ENCODE peak calls at places on chromosomes 12 and 14, in ten cellular contexts. Q is keratinocyte; J is lower lobe of right lung; N is CD4-positive, CD25-positive, alpha-beta regulatory T cell; Y is transverse colon; X is effector memory CD4-positive, alpha-beta T cell; T is mammary epithelial cell; C is PC-3; R is iPS DF 6.9; A is heart right ventricle. O is an unnamed sample.

GRCh38 chr14:36271939-36272907 is 48.2 kb downstream of the MBIP start:
- DNase-seq in X (no peak), T (peak; percentile 52), Q (no peak), N (peak; percentile 18), Y (peak; percentile 15), R (no peak), C (no peak), J (peak; percentile 50), A (no peak), O (no peak)

GRCh38 chr12:95790025-95790911 is at the start of gene NTN4:
- DNase-seq in T (peak; percentile 54), J (peak; percentile 65), A (peak; percentile 42), R (no peak), X (no peak), C (peak; percentile 60), Q (no peak), Y (peak; percentile 64), N (no peak), O (no peak)

GRCh38 chr12:57046392-57046791 is 3.5 kb downstream of the MYO1A start:
- DNase-seq in R (no peak), J (no peak), T (no peak), Q (no peak), C (no peak), A (no peak), Y (no peak), X (no peak), N (no peak), O (no peak)

GRCh38 chr12:71938728-71939385 is at the start of gene TPH2:
- DNase-seq in X (no peak), A (peak; percentile 36), C (peak; percentile 78), T (peak; percentile 34), N (peak; percentile 53), R (peak; percentile 89), J (peak; percentile 56), Q (no peak), Y (peak; percentile 9), O (no peak)

GRCh38 chr12:71589478-71589881 is 74.2 kb downstream of the ZFC3H1 start:
- DNase-seq in Q (no peak), J (no peak), T (no peak), A (no peak), C (no peak), R (no peak), N (no peak), Y (no peak), X (no peak), O (no peak)

GRCh38 chr12:51186465-51186864 is 13.5 kb upstream of the TFCP2 start:
- DNase-seq in C (no peak), T (no peak), Q (no peak), R (no peak), J (no peak), N (no peak), Y (no peak), X (no peak), A (no peak), O (no peak)

GRCh38 chr14:20031058-20031457 is 4.8 kb downstream of the OR4K13 start:
- DNase-seq in R (no peak), T (no peak), Q (no peak), Y (no peak), N (no peak), X (no peak), C (no peak), J (no peak), A (no peak), O (no peak)

GRCh38 chr14:60339571-60339970 is 90.5 kb downstream of the PPM1A start:
- DNase-seq in N (no peak), T (no peak), Y (no peak), A (no peak), X (no peak), J (no peak), C (peak; percentile 59), R (no peak), Q (no peak), O (no peak)

GRCh38 chr12:38162708-38163441 is 153.7 kb upstream of the ALG10B start:
- DNase-seq in J (no peak), Y (no peak), X (no peak), C (no peak), R (no peak), N (no peak), T (no peak), A (no peak), Q (no peak), O (no peak)

GRCh38 chr12:337039-337438 is 52.1 kb downstream of the KDM5A start:
- DNase-seq in Y (no peak), J (no peak), A (no peak), C (no peak), Q (no peak), X (no peak), R (no peak), T (no peak), N (no peak), O (no peak)

GRCh38 chr12:24679135-24679534 is 269.8 kb downstream of the BCAT1 start:
- DNase-seq in C (no peak), T (no peak), X (no peak), R (no peak), A (no peak), Y (no peak), Q (no peak), N (no peak), J (no peak), O (no peak)

GRCh38 chr12:130070017-130070653 is 92.1 kb upstream of the FZD10 start:
- DNase-seq in T (no peak), Q (no peak), A (peak; percentile 39), X (no peak), Y (no peak), N (no peak), J (no peak), C (no peak), R (no peak), O (no peak)

GRCh38 chr14:77979171-77979570 is 179.3 kb downstream of the ADCK1 start:
- DNase-seq in N (no peak), C (no peak), Q (no peak), J (no peak), A (no peak), T (no peak), R (no peak), Y (no peak), X (no peak), O (no peak)

GRCh38 chr14:98923596-98923995 is 348.4 kb downstream of the BCL11B start:
- DNase-seq in Y (no peak), C (no peak), R (no peak), Q (no peak), T (no peak), N (no peak), X (no peak), A (no peak), J (no peak), O (no peak)

GRCh38 chr12:13243516-13244070 is 47.1 kb downstream of the EMP1 start:
- DNase-seq in Y (no peak), A (no peak), J (no peak), N (no peak), T (peak; percentile 44), C (no peak), Q (no peak), R (no peak), X (no peak), O (no peak)

GRCh38 chr14:62626416-62626815 is 418.8 kb downstream of the KCNH5 start:
- DNase-seq in J (no peak), Y (no peak), Q (no peak), T (no peak), R (no peak), N (no peak), C (no peak), A (no peak), X (no peak), O (no peak)

GRCh38 chr12:15050664-15051063 is 77.8 kb downstream of the PDE6H start:
- DNase-seq in C (no peak), Y (no peak), X (no peak), R (no peak), Q (no peak), N (peak; percentile 32), T (peak; percentile 40), A (no peak), J (no peak), O (no peak)

GRCh38 chr14:105912641-105913180 is 386.3 kb downstream of the TMEM121 start:
- DNase-seq in T (no peak), N (no peak), J (peak; percentile 14), X (no peak), Q (no peak), Y (no peak), C (no peak), R (no peak), A (no peak), O (no peak)

GRCh38 chr12:44689587-44689986 is 186.5 kb downstream of the NELL2 start:
- DNase-seq in N (no peak), X (no peak), A (no peak), T (no peak), C (no peak), J (no peak), Q (no peak), R (no peak), Y (no peak), O (no peak)

GRCh38 chr12:59403259-59403932 is 192.4 kb upstream of the SLC16A7 start:
- DNase-seq in T (peak; percentile 42), N (peak; percentile 61), R (peak; percentile 41), Q (no peak), Y (peak; percentile 21), X (peak; percentile 11), A (peak; percentile 41), J (no peak), C (peak; percentile 77), O (peak; percentile 28)
- H3K4me3 ChIP-seq in T (no peak overlapping the region), N (no peak overlapping the region), R (no peak overlapping the region), Q (no peak overlapping the region), Y (no peak overlapping the region), X (no peak overlapping the region), A (no peak overlapping the region), J (no peak overlapping the region), C (peak overlapping the region; percentile 41), O (no peak overlapping the region)

DNA sequence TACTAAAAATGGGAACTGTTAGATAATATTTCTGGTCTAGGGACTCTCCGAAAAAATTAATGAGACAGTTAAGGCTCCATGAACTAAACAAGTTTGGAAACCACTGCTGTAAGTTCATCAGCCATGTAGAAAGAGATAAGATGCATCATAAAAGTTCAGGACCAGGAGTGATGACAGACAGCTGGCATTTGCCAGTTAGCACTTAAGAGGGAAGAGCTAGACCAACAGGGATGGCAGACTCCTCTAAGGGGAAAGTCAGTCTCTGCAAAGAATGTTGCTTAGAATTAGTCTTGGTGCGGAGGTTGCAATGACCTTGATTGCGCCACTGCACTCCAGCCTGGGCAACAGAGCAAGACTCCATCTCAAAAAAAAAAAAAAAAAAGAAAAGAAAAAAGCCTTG is 129.4 kb downstream of the SYNE2 start:
- DNase-seq in Y (no peak), Q (no peak), A (no peak), N (no peak), R (no peak), J (no peak), X (no peak), T (no peak), C (no peak), O (no peak)
- H3K36me3 ChIP-seq in Y (no peaks in the 10 kb centered on the region), Q (no peaks in the 10 kb centered on the region), A (peaks cover 84% of the 10 kb centered on the region), N (peaks cover 78% of the 10 kb centered on the region), R (no peaks in the 10 kb centered on the region), J (peaks cover 29% of the 10 kb centered on the region), X (peaks cover 44% of the 10 kb centered on the region), T (peaks cover 5% of the 10 kb centered on the region), C (no peaks in the 10 kb centered on the region), O (peaks cover 14% of the 10 kb centered on the region)

GRCh38 chr14:95700221-95700976 is 13.5 kb downstream of the TCL1A start:
- DNase-seq in N (no peak), R (no peak), X (no peak), T (no peak), Y (no peak), C (no peak), A (no peak), Q (no peak), J (no peak), O (no peak)
- H3K27me3 ChIP-seq in N (peaks cover 9% of the 10 kb centered on the region), R (peaks cover 43% of the 10 kb centered on the region), X (no peaks in the 10 kb centered on the region), T (peaks cover 3% of the 10 kb centered on the region), Y (peaks cover 34% of the 10 kb centered on the region), C (peaks cover 42% of the 10 kb centered on the region), A (no peaks in the 10 kb centered on the region), Q (no peaks in the 10 kb centered on the region), J (peaks cover 16% of the 10 kb centered on the region), O (no peaks in the 10 kb centered on the region)

GRCh38 chr14:75831455-75831854 is 150.3 kb downstream of the TGFB3 start:
- DNase-seq in N (peak; percentile 81), C (peak; percentile 87), T (peak; percentile 53), J (peak; percentile 86), R (no peak), X (peak; percentile 12), A (peak; percentile 74), Y (peak; percentile 68), Q (no peak), O (peak; percentile 43)
- H3K4me3 ChIP-seq in N (peak overlapping the region; percentile 28), C (peak overlapping the region; percentile 63), T (no peak overlapping the region), J (no peak overlapping the region), R (no peak overlapping the region), X (no peak overlapping the region), A (no peak overlapping the region), Y (no peak overlapping the region), Q (no peak overlapping the region), O (no peak overlapping the region)

O was measured in CD8-positive, alpha-beta T cell.